ENCODE peak calls at places on chromosome 5, in seven cellular contexts. F, J, C, L, D, V and Z are unnamed samples.

GRCh38 chr5:173886157-173886556 is 2.0 kb upstream of the CPEB4 start:
- DNase-seq in F (no peak), J (no peak), C (no peak), L (no peak), D (no peak), V (no peak), Z (no peak)

GRCh38 chr5:68932830-68933434 is 160.9 kb upstream of the SLC30A5 start:
- DNase-seq in F (no peak), J (peak), C (no peak), L (no peak), D (no peak), V (no peak), Z (no peak)

GRCh38 chr5:139641116-139642080 is 6.8 kb upstream of the CXXC5 start:
- DNase-seq in F (no peak), J (no peak), C (no peak), L (no peak), D (no peak), V (no peak), Z (no peak)

GRCh38 chr5:38921174-38921573 is 75.4 kb downstream of the OSMR start:
- DNase-seq in F (no peak), J (no peak), C (no peak), L (no peak), D (no peak), V (no peak), Z (peak)

GRCh38 chr5:84437673-84438315 is 53.1 kb upstream of the EDIL3 start:
- DNase-seq in F (peak), J (peak), C (peak), L (no peak), D (no peak), V (no peak), Z (peak)

GRCh38 chr5:76980518-76981144 is 27.8 kb downstream of the CRHBP start:
- DNase-seq in F (no peak), J (no peak), C (no peak), L (no peak), D (no peak), V (no peak), Z (no peak)

GRCh38 chr5:167296680-167297079 is 994.8 kb upstream of the WWC1 start:
- DNase-seq in F (peak), J (peak), C (no peak), L (no peak), D (no peak), V (no peak), Z (no peak)

GRCh38 chr5:56415356-56415765 is 182.2 kb upstream of the ANKRD55 start:
- DNase-seq in F (peak), J (no peak), C (peak), L (no peak), D (peak), V (no peak), Z (no peak)

GRCh38 chr5:125348221-125348692 is 601.8 kb upstream of the ZNF608 start:
- DNase-seq in F (peak), J (no peak), C (no peak), L (no peak), D (no peak), V (no peak), Z (no peak)

GRCh38 chr5:24633705-24634325 is 11.0 kb downstream of the CDH10 start:
- DNase-seq in F (peak), J (peak), C (peak), L (no peak), D (no peak), V (no peak), Z (peak)

GRCh38 chr5:171630047-171630669 is 155.5 kb upstream of the SMIM23 start:
- DNase-seq in F (peak), J (no peak), C (peak), L (no peak), D (peak), V (peak), Z (peak)

GRCh38 chr5:131242728-131243255 is 21.1 kb upstream of the CDC42SE2 start:
- DNase-seq in F (peak), J (peak), C (no peak), L (no peak), D (no peak), V (no peak), Z (no peak)

GRCh38 chr5:7849531-7850240 is 1.2 kb downstream of the CFAP90 start:
- DNase-seq in F (no peak), J (no peak), C (no peak), L (no peak), D (peak), V (no peak), Z (no peak)

GRCh38 chr5:110356687-110357086 is 369.8 kb downstream of the TMEM232 start:
- DNase-seq in F (peak), J (peak), C (no peak), L (no peak), D (no peak), V (no peak), Z (no peak)

GRCh38 chr5:105836263-105836662 is 1834.5 kb downstream of the EFNA5 start:
- DNase-seq in F (peak), J (no peak), C (no peak), L (no peak), D (no peak), V (no peak), Z (no peak)

GRCh38 chr5:145984072-145984471 is 47.7 kb downstream of the SH3RF2 start:
- DNase-seq in F (no peak), J (no peak), C (no peak), L (no peak), D (no peak), V (no peak), Z (no peak)

GRCh38 chr5:119478781-119479180 is 26.5 kb downstream of the HSD17B4 start:
- DNase-seq in F (no peak), J (no peak), C (no peak), L (no peak), D (no peak), V (no peak), Z (no peak)

GRCh38 chr5:6686916-6687409 is 26.3 kb upstream of the TENT4A start:
- DNase-seq in F (peak), J (peak), C (no peak), L (no peak), D (no peak), V (no peak), Z (peak)

GRCh38 chr5:59565551-59565950 is 328.0 kb downstream of the PDE4D start:
- DNase-seq in F (no peak), J (no peak), C (no peak), L (no peak), D (no peak), V (no peak), Z (no peak)

GRCh38 chr5:158943569-158943968 is 156.1 kb downstream of the EBF1 start:
- DNase-seq in F (no peak), J (no peak), C (no peak), L (no peak), D (no peak), V (no peak), Z (no peak)

GRCh38 chr5:34007116-34007674 is 655 bp downstream of the AMACR start:
- DNase-seq in F (peak), J (no peak), C (peak), L (no peak), D (no peak), V (no peak), Z (no peak)

GRCh38 chr5:77222722-77223121 is 12.2 kb downstream of the PDE8B start:
- DNase-seq in F (no peak), J (no peak), C (no peak), L (no peak), D (no peak), V (no peak), Z (no peak)

GRCh38 chr5:140795259-140795641 is 598 bp downstream of the PCDHA2 start:
- DNase-seq in F (no peak), J (peak), C (no peak), L (no peak), D (no peak), V (no peak), Z (no peak)

GRCh38 chr5:132465095-132465707 is 25.4 kb downstream of the IRF1 start:
- DNase-seq in F (no peak), J (no peak), C (no peak), L (no peak), D (peak), V (no peak), Z (no peak)

GRCh38 chr5:180844858-180845257 is 16.2 kb downstream of the ZFP62 start:
- DNase-seq in F (no peak), J (no peak), C (no peak), L (no peak), D (no peak), V (no peak), Z (no peak)

GRCh38 chr5:150313921-150314716 is 11.4 kb upstream of the ARSI start:
- DNase-seq in F (no peak), J (no peak), C (no peak), L (no peak), D (no peak), V (no peak), Z (no peak)

GRCh38 chr5:159912033-159912800 is 4.1 kb upstream of the ADRA1B start:
- DNase-seq in F (peak), J (peak), C (peak), L (no peak), D (peak), V (peak), Z (peak)

GRCh38 chr5:132369471-132370240 is at the start of gene SLC22A5:
- DNase-seq in F (peak), J (no peak), C (peak), L (no peak), D (peak), V (no peak), Z (peak)

GRCh38 chr5:173851595-173852248 is 36.4 kb upstream of the CPEB4 start:
- DNase-seq in F (no peak), J (no peak), C (no peak), L (no peak), D (no peak), V (no peak), Z (peak)

GRCh38 chr5:131382407-131383395 is 118.8 kb downstream of the CDC42SE2 start:
- DNase-seq in F (peak), J (peak), C (peak), L (no peak), D (no peak), V (no peak), Z (no peak)